ENCODE peak calls at places on chromosomes 7 and 10, in ten cellular contexts. T is left ventricle myocardium inferior; D is HL-60; N is A549; K is fibroblast of lung; L is heart left ventricle; Z is CD4-positive, alpha-beta T cell; F is OCI-LY7; Q is body of pancreas; W is cardiac muscle cell. J is an unnamed sample.

GRCh38 chr10:11036424-11037011 is 18.8 kb downstream of the CELF2 start:
- DNase-seq in Z (no peak), W (peak; percentile 70), L (no peak), K (peak; percentile 39), T (no peak), D (no peak), Q (peak; percentile 63), F (no peak), N (peak; percentile 30), J (peak; percentile 62)

GRCh38 chr7:99631311-99632109 is 14.8 kb downstream of the ZSCAN25 start:
- DNase-seq in D (no peak), Q (peak; percentile 69), K (peak; percentile 9), T (peak; percentile 34), W (peak; percentile 21), Z (no peak), L (no peak), N (peak; percentile 48), F (peak; percentile 9), J (peak; percentile 54)

GRCh38 chr10:114684085-114684821 is 26.2 kb upstream of the ABLIM1 start:
- DNase-seq in N (peak; percentile 69), F (no peak), K (peak; percentile 78), Q (peak; percentile 61), D (no peak), W (peak; percentile 54), L (peak; percentile 79), T (peak; percentile 62), Z (no peak), J (peak; percentile 49)

GRCh38 chr10:58178811-58179210 is 88.9 kb downstream of the IPMK start:
- DNase-seq in Z (no peak), L (no peak), W (peak; percentile 15), N (no peak), F (no peak), Q (no peak), T (no peak), K (peak; percentile 26), D (no peak), J (no peak)

GRCh38 chr10:97314677-97315076 is 4.4 kb upstream of the FRAT1 start:
- DNase-seq in Q (no peak), L (no peak), W (no peak), D (no peak), K (no peak), N (no peak), T (no peak), F (no peak), Z (no peak), J (no peak)

GRCh38 chr10:132336064-132336746 is 4.2 kb downstream of the LRRC27 start:
- DNase-seq in Q (no peak), Z (no peak), D (no peak), T (no peak), N (no peak), W (peak; percentile 69), K (no peak), L (peak; percentile 56), F (no peak), J (no peak)

GRCh38 chr7:1059200-1060091 is 15.1 kb downstream of the GPR146 start:
- DNase-seq in W (peak; percentile 30), L (no peak), T (no peak), F (peak; percentile 91), N (no peak), D (no peak), K (no peak), Z (no peak), Q (peak; percentile 85), J (no peak)

GRCh38 chr7:77217474-77218185 is 18.0 kb upstream of the FGL2 start:
- DNase-seq in K (no peak), Z (no peak), L (no peak), F (no peak), D (no peak), Q (no peak), W (no peak), N (no peak), T (no peak), J (no peak)

GRCh38 chr7:45212606-45213005 is 55.0 kb downstream of the RAMP3 start:
- DNase-seq in T (no peak), K (no peak), W (no peak), F (no peak), N (no peak), Q (no peak), D (no peak), L (no peak), Z (no peak), J (no peak)

GRCh38 chr7:100691676-100692577 is 2.1 kb downstream of the GIGYF1 start:
- DNase-seq in Z (peak; percentile 83), T (peak; percentile 72), L (peak; percentile 83), D (no peak), K (peak; percentile 50), F (peak; percentile 84), Q (peak; percentile 77), W (peak; percentile 78), N (peak; percentile 93), J (peak; percentile 79)

GRCh38 chr10:1183746-1184145 is 127.6 kb downstream of the WDR37 start:
- DNase-seq in N (no peak), K (no peak), T (no peak), F (no peak), Z (no peak), Q (no peak), L (no peak), D (no peak), W (no peak), J (no peak)

DNA sequence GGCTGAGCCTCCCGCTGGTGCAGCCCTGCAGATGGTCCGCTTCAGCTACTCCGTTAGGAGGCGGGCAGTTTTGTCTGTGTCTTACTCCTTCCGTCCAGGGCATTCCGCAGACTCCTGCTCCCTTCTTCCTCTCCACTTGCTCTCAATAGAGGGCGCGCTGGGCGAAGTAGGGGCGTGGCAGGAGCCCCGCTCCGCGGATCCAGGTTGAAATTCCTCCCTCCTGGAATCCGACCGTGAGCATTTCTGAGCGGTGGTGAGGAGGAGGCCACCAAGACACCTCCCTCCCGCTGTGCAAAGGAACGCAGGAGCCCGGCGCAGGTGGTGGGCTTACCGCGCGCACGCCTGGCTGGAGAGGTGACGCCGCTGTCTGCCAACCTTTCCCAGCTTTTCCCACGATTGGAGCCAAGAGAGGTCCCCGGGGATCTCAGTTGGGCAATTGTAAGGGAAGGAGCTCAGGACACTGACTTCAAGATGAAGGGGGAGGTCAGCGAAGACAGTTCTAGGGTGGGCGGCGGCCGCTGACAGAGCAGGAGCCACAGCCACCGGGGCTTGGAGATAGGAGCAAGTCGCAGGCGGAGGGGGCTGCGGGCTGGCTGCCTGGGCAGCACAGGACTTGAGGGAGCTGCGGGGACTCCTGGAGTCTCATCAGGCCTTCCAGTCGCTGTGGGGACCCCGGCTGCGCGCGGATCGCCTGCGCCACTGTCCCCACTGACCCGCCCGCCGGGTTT is 1011.3 kb downstream of the XPNPEP1 start:
- DNase-seq in L (peak; percentile 40), Z (no peak), Q (peak; percentile 62), N (peak; percentile 15), K (peak; percentile 75), W (peak; percentile 57), F (no peak), T (peak; percentile 38), D (no peak), J (no peak)
- TF ChIP-seq CTCF in L (no peak), Z (no peak), Q (peak; percentile 57), N (peak; percentile 32), K (peak; percentile 66), W (peak; percentile 66), F (no peak), T (peak; percentile 44), D (no peak), J (peak; percentile 19)

DNA sequence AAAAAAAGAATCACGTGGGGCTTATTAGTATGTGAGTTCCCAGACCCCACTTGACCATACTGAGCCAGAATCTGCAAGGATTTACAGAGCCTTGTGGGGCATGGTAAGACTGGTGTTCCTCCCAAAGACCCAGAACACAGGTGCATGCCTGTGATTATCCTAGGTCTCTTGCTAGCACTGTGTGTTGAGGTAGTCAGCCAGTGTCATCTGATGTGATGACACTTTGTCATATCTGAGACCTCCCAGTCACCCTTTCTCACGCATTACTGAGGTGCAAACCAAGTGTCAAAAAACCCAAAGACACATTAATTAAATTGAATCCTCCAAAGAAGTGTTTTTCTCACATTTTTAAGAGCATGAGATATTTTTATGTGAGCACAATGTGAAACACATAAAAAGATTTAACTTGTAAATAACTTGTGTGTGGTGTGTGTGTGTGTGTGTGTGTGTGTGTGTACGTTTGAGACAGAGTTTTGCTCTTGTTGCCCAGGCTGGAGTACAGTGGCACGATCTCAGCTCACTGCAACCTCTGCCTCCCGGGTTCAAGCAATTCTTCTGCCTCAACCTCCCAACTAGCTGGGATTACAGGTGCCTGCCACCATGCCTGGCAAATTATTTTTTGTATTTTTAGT is 162.0 kb upstream of the PRPS1L1 start:
- DNase-seq in K (no peak), Q (no peak), N (no peak), L (no peak), Z (no peak), D (no peak), W (no peak), F (no peak), T (no peak), J (no peak)
- H3K27ac ChIP-seq in K (no peak overlapping the region), Q (no peak overlapping the region), N (no peak overlapping the region), L (no peak overlapping the region), Z (no peak overlapping the region), D (no peak overlapping the region), W (no peak overlapping the region), F (no peak overlapping the region), T (no peak overlapping the region), J (no peak overlapping the region)

DNA sequence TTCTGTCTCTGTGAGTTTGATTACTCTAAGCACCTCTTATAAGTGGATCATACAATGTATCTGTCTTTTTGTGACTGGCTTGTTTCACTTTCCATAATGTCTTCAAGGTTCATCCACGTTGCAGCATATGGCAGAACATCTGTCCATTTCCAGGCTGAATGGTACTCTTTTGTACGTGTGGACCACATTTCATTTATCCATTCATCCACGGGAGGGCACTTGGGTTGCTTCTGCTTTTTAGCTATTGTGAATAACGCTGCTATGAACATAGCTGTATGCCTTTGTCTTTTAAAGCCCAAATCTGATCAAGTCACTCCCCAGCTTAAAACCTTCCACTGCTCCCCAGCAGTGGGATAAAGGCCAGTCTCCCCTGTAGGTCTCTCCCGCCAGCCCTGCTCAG is 31.5 kb downstream of the EGFR start:
- DNase-seq in W (no peak), L (no peak), N (no peak), Z (no peak), Q (no peak), K (no peak), T (no peak), F (peak; percentile 4), D (no peak), J (no peak)
- TF ChIP-seq CTCF in W (no peak), L (no peak), N (no peak), Z (no peak), Q (no peak), K (no peak), T (no peak), F (peak; percentile 28), D (no peak), J (no peak)

GRCh38 chr7:129926618-129927017 is 26.1 kb downstream of the UBE2H start:
- DNase-seq in T (no peak), W (no peak), F (no peak), K (no peak), Z (no peak), Q (no peak), D (no peak), N (no peak), L (no peak), J (no peak)

GRCh38 chr7:129923709-129924108 is 29.1 kb downstream of the UBE2H start:
- DNase-seq in F (no peak), L (no peak), W (peak; percentile 71), N (no peak), K (peak; percentile 94), T (no peak), Z (no peak), Q (no peak), D (no peak), J (no peak)

GRCh38 chr7:129924602-129925001 is 28.2 kb downstream of the UBE2H start:
- DNase-seq in T (no peak), Z (no peak), K (no peak), D (no peak), Q (no peak), L (no peak), F (no peak), W (no peak), N (no peak), J (no peak)

GRCh38 chr7:129925416-129926002 is 27.3 kb downstream of the UBE2H start:
- DNase-seq in F (no peak), N (no peak), W (peak; percentile 82), Q (no peak), Z (no peak), D (no peak), L (peak; percentile 51), T (no peak), K (peak; percentile 92), J (no peak)
- H3K27ac ChIP-seq in F (no peak overlapping the region), N (peak overlapping the region; percentile 32), W (peak overlapping the region; percentile 6), Q (no peak overlapping the region), Z (no peak overlapping the region), D (no peak overlapping the region), L (no peak overlapping the region), T (peak overlapping the region; percentile 58), K (no peak overlapping the region), J (no peak overlapping the region)